ENCODE peak calls at places on chromosome 16, in nine cellular contexts. D is activated CD4-positive, CD25-positive, alpha-beta regulatory T cell; R is cardiac fibroblast; X is tibial nerve; B is HuH-7; Z is HS-5; A is neural progenitor cell; P is choroid plexus epithelial cell; L is KBM-7. U is an unnamed sample.
A peak's percentile ranks its signal among the peaks of the same experiment; 100 is the strongest.

GRCh38 chr16:72991211-72991610 is 56.7 kb downstream of the ZFHX3 start:
- DNase-seq in D (no peak), R (peak; percentile 39), X (no peak), B (no peak), Z (no peak), A (no peak), P (no peak), L (no peak), U (no peak)

GRCh38 chr16:12811441-12812198 is 7.9 kb upstream of the CPPED1 start:
- DNase-seq in D (no peak), R (no peak), X (no peak), B (no peak), Z (no peak), A (no peak), P (no peak), L (no peak), U (no peak)

GRCh38 chr16:89256651-89257254 is 39.2 kb downstream of the ZNF778 start:
- DNase-seq in D (peak; percentile 59), R (peak; percentile 47), X (no peak), B (peak; percentile 82), Z (no peak), A (peak; percentile 58), P (peak; percentile 21), L (no peak), U (no peak)

GRCh38 chr16:22141746-22142145 is 20.6 kb upstream of the SDR42E2 start:
- DNase-seq in D (no peak), R (peak; percentile 55), X (no peak), B (peak; percentile 57), Z (no peak), A (peak; percentile 59), P (peak; percentile 49), L (peak; percentile 11), U (no peak)

GRCh38 chr16:9047689-9048301 is 43.6 kb upstream of the HAPSTR1 start:
- DNase-seq in D (peak; percentile 8), R (peak; percentile 100), X (peak; percentile 82), B (peak; percentile 39), Z (peak; percentile 99), A (peak; percentile 40), P (peak; percentile 99), L (peak; percentile 93), U (peak; percentile 96)

GRCh38 chr16:68790130-68790761 is 53.1 kb upstream of the TANGO6 start:
- DNase-seq in D (no peak), R (peak; percentile 81), X (peak; percentile 43), B (peak; percentile 72), Z (peak; percentile 74), A (peak; percentile 20), P (peak; percentile 94), L (no peak), U (peak; percentile 71)

GRCh38 chr16:84597518-84598390 is 20.1 kb downstream of the COTL1 start:
- DNase-seq in D (no peak), R (no peak), X (no peak), B (no peak), Z (no peak), A (no peak), P (no peak), L (peak; percentile 64), U (no peak)

GRCh38 chr16:24577167-24577566 is 37.8 kb downstream of the RBBP6 start:
- DNase-seq in D (no peak), R (peak; percentile 59), X (no peak), B (no peak), Z (no peak), A (no peak), P (no peak), L (no peak), U (no peak)

GRCh38 chr16:976389-976931 is 5.1 kb upstream of the SOX8 start:
- DNase-seq in D (no peak), R (no peak), X (no peak), B (no peak), Z (no peak), A (no peak), P (no peak), L (no peak), U (no peak)

GRCh38 chr16:86647561-86647960 is 69.2 kb downstream of the FOXL1 start:
- DNase-seq in D (no peak), R (no peak), X (no peak), B (no peak), Z (no peak), A (no peak), P (no peak), L (no peak), U (no peak)

GRCh38 chr16:71923941-71924690 is 28.8 kb downstream of the IST1 start:
- DNase-seq in D (no peak), R (peak; percentile 53), X (no peak), B (no peak), Z (no peak), A (no peak), P (peak; percentile 59), L (no peak), U (peak; percentile 27)

GRCh38 chr16:14616280-14616679 is 13.8 kb downstream of the PARN start:
- DNase-seq in D (no peak), R (no peak), X (no peak), B (no peak), Z (no peak), A (no peak), P (no peak), L (no peak), U (no peak)

GRCh38 chr16:4420703-4421102 is 4.3 kb upstream of the CORO7 start:
- DNase-seq in D (no peak), R (no peak), X (no peak), B (no peak), Z (no peak), A (no peak), P (peak; percentile 34), L (no peak), U (no peak)